ENCODE peak calls at places on chromosomes 6 and 20, in six cellular contexts. X is HepG2, U is K562, A is GM12878, T is SK-N-SH, V is HL-60. C is an unnamed sample.
A peak's percentile ranks its signal among the peaks of the same experiment; 100 is the strongest.

GRCh38 chr6:149074832-149075258 is 242.7 kb upstream of the TAB2 start:
- DNase-seq in V (no peak), A (no peak), X (peak; percentile 94), U (no peak), T (no peak), C (no peak)

GRCh38 chr6:140671926-140672325 is 1297.5 kb upstream of the CITED2 start:
- DNase-seq in U (peak; percentile 6), A (no peak), V (no peak), X (no peak), T (no peak), C (no peak)

GRCh38 chr6:135815216-135815615 is 36.3 kb upstream of the PDE7B start:
- DNase-seq in A (no peak), X (no peak), T (no peak), U (no peak), V (no peak), C (no peak)

GRCh38 chr6:146287691-146288369 is 255.8 kb upstream of the RAB32 start:
- DNase-seq in X (no peak), V (no peak), T (no peak), A (no peak), U (no peak), C (no peak)

GRCh38 chr6:10276888-10277287 is 138.0 kb downstream of the TFAP2A start:
- DNase-seq in V (no peak), A (no peak), U (no peak), T (no peak), X (no peak), C (no peak)

GRCh38 chr6:87397656-87398055 is 10.1 kb upstream of the CFAP206 start:
- DNase-seq in X (no peak), A (no peak), T (peak; percentile 14), U (no peak), V (no peak), C (no peak)

GRCh38 chr20:59728722-59729430 is 124.5 kb downstream of the PHACTR3 start:
- DNase-seq in X (no peak), V (no peak), A (no peak), T (no peak), U (no peak), C (no peak)

GRCh38 chr6:152091851-152092341 is 284.4 kb downstream of the ESR1 start:
- DNase-seq in V (no peak), A (no peak), X (no peak), T (no peak), U (no peak), C (no peak)

GRCh38 chr6:106281661-106282060 is 43.9 kb downstream of the ATG5 start:
- DNase-seq in V (no peak), U (no peak), X (no peak), A (no peak), T (no peak), C (no peak)

GRCh38 chr6:100664274-100665040 is 199.7 kb upstream of the SIM1 start:
- DNase-seq in U (peak; percentile 31), T (no peak), A (no peak), V (no peak), X (no peak), C (no peak)

GRCh38 chr6:133752129-133752528 is 136.8 kb upstream of the TCF21 start:
- DNase-seq in X (no peak), A (no peak), V (no peak), T (no peak), U (no peak), C (no peak)

GRCh38 chr6:85795966-85796365 is 153.3 kb upstream of the SYNCRIP start:
- DNase-seq in A (no peak), T (peak; percentile 9), U (no peak), X (no peak), V (no peak), C (no peak)

GRCh38 chr6:85797993-85798392 is 155.3 kb upstream of the SYNCRIP start:
- DNase-seq in T (no peak), X (no peak), V (no peak), A (no peak), U (no peak), C (no peak)

GRCh38 chr6:85802162-85802561 is 159.5 kb upstream of the SYNCRIP start:
- DNase-seq in U (no peak), A (no peak), V (no peak), X (no peak), T (no peak), C (no peak)

GRCh38 chr6:85803721-85804120 is 161.0 kb upstream of the SYNCRIP start:
- DNase-seq in U (no peak), T (no peak), X (no peak), V (no peak), A (no peak), C (no peak)

DNA sequence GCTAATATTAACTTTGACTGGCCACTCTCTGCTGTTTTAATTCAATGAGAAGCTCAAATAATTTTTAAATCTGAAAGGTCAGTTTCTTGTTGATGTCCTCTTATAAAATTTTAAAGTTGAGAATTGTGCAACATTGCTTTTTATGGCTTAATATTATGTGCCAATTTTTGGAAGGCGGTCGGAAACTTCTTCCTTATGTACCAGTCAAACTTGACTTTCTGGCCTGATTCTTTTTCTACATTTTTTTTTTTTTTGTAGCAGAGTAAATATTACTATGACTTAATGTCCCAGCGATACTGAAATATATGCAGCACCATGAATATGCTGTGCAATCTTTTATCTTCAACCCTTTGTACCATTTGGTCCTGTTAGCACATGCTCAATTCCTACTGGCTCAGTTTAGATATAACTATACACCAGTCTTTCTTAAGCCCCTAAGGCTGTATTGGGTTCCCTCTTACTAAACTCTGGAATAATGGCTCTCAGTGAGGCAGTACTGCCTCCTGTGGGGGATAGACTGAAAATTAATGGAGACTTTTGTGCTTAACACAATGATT is 156.3 kb upstream of the SYNCRIP start:
- DNase-seq in V (no peak), T (no peak), A (no peak), X (no peak), U (peak; percentile 2), C (no peak)
- TF ChIP-seq GABPA in V (no peak), T (no peak), A (no peak), X (no peak), U (no peak), C (no peak)

GRCh38 chr6:112571886-112572285 is 224.8 kb downstream of the RFPL4B start:
- DNase-seq in A (no peak), U (no peak), V (no peak), T (no peak), X (no peak), C (no peak)
- TF ChIP-seq GABPA in A (no peak), U (no peak), V (no peak), T (no peak), X (no peak), C (no peak)

DNA sequence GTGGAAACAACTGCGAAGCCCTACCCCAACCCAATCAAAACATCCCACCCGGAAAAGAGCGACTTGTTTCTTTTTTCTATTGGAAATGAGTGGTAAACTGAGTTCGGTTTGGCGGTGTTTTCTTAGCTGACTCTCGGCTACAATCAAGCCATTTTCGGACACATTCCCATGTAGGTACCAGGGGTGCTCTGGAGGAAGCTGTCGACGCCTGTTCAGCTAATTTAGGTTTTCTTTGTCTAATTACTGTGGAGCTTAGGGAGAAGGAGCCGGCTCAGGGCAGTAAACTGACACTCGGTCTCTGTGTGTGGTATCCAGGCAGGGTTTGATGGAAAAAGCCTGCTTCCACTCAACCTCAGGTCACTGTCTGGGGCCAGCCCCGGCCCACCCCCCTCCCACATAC is 1.7 kb upstream of the FOXF2 start:
- DNase-seq in V (no peak), T (no peak), A (no peak), X (no peak), U (no peak), C (no peak)
- TF ChIP-seq GABPA in V (no peak), T (no peak), A (no peak), X (no peak), U (no peak), C (no peak)

GRCh38 chr6:33236852-33237251 is 28.6 kb downstream of the RING1 start:
- DNase-seq in T (no peak), V (no peak), X (no peak), A (no peak), U (no peak), C (no peak)

GRCh38 chr6:33241968-33242367 is 29.7 kb downstream of the VPS52 start:
- DNase-seq in U (no peak), A (no peak), T (no peak), X (no peak), V (no peak), C (no peak)

GRCh38 chr6:33235221-33235634 is 26.9 kb downstream of the RING1 start:
- DNase-seq in A (no peak), T (no peak), U (no peak), V (no peak), X (no peak), C (no peak)

GRCh38 chr6:33237731-33238130 is 29.4 kb downstream of the RING1 start:
- DNase-seq in V (no peak), T (no peak), U (no peak), A (no peak), X (no peak), C (no peak)
- TF ChIP-seq GABPA in V (no peak), T (no peak), U (no peak), A (no peak), X (no peak), C (no peak)

GRCh38 chr6:111922454-111923297 is 49.4 kb upstream of the FYN start:
- DNase-seq in U (no peak), V (peak; percentile 69), X (no peak), A (no peak), T (no peak), C (no peak)
- TF ChIP-seq GABPA in U (no peak), V (no peak), X (no peak), A (no peak), T (no peak), C (no peak)